ENCODE peak calls at places on chromosome 7, in seven cellular contexts. I is kidney epithelial cell, Y is bronchial epithelial cell, M is Panc1, D is Caki2, O is CD14-positive monocyte, E is AG04450. A is an unnamed sample.

GRCh38 chr7:73679709-73680108 is 3.5 kb downstream of the DNAJC30 start:
- DNase-seq in D (no peak), O (no peak), Y (no peak), E (no peak), I (no peak), M (no peak), A (no peak)

GRCh38 chr7:57404343-57404966 is 45.5 kb upstream of the ZNF716 start:
- DNase-seq in Y (no peak), E (no peak), M (no peak), I (no peak), O (no peak), D (no peak), A (no peak)

GRCh38 chr7:134886353-134887057 is 99.8 kb upstream of the AGBL3 start:
- DNase-seq in Y (peak), O (no peak), I (no peak), E (no peak), M (no peak), D (no peak), A (no peak)

GRCh38 chr7:84399661-84400060 is 205.1 kb upstream of the SEMA3A start:
- DNase-seq in Y (no peak), I (no peak), E (no peak), M (no peak), O (no peak), D (no peak), A (no peak)

GRCh38 chr7:43531700-43532099 is 51.2 kb upstream of the STK17A start:
- DNase-seq in I (no peak), D (no peak), O (no peak), Y (no peak), E (no peak), M (no peak), A (no peak)

GRCh38 chr7:115634633-115635032 is 395.9 kb downstream of the TFEC start:
- DNase-seq in I (no peak), Y (peak), M (peak), E (no peak), D (no peak), O (no peak), A (no peak)

GRCh38 chr7:55066479-55066878 is 47.7 kb downstream of the EGFR start:
- DNase-seq in O (no peak), D (no peak), M (no peak), E (no peak), Y (no peak), I (no peak), A (no peak)

GRCh38 chr7:11951909-11952308 is 119.9 kb upstream of the THSD7A start:
- DNase-seq in Y (peak), D (no peak), I (no peak), O (no peak), M (no peak), E (no peak), A (no peak)

GRCh38 chr7:77797734-77798393 is 370 bp downstream of the TMEM60 start:
- DNase-seq in M (no peak), O (no peak), E (no peak), D (no peak), I (no peak), Y (no peak), A (no peak)

GRCh38 chr7:52863667-52864066 is 171.8 kb upstream of the POM121L12 start:
- DNase-seq in D (no peak), E (no peak), I (no peak), Y (no peak), O (no peak), M (no peak), A (no peak)

GRCh38 chr7:97298561-97298960 is 181.1 kb downstream of the SDHAF3 start:
- DNase-seq in D (peak), I (no peak), Y (peak), E (no peak), O (no peak), M (no peak), A (no peak)

GRCh38 chr7:151207796-151208195 is 2.5 kb downstream of the H2BK1 start:
- DNase-seq in M (no peak), Y (no peak), D (no peak), E (no peak), O (no peak), I (no peak), A (no peak)

GRCh38 chr7:33745934-33746333 is 159.4 kb upstream of the BMPER start:
- DNase-seq in E (no peak), I (no peak), D (no peak), O (no peak), M (no peak), Y (peak), A (no peak)

GRCh38 chr7:131071786-131072504 is 255.7 kb upstream of the MKLN1 start:
- DNase-seq in E (no peak), D (no peak), M (no peak), Y (peak), I (no peak), O (no peak), A (no peak)

A was measured in stimulated activated CD4-positive, alpha-beta T cell treated with anti-CD3 and anti-CD28 coated beads, Interleukin-1b, Interleukin-23, amount 100 ng/mL, for 48 hours.